ENCODE peak calls at places on chromosomes 7 and 10, in seven cellular contexts. D is IMR-90, S is heart left ventricle, C is Peyer's patch, R is transverse colon, O is right lobe of liver, J is ovary. K is an unnamed sample. For H3K9me3, the result is how much of the 10 kb centered on the place peaks cover.

GRCh38 chr7:150417239-150417638 is 33.2 kb upstream of the GIMAP8 start:
- DNase-seq in S (no peak), D (no peak), O (no peak), J (no peak), R (no peak), C (no peak), K (no peak)

GRCh38 chr7:112122835-112123234 is 83.4 kb downstream of the DOCK4 start:
- DNase-seq in C (no peak), O (no peak), S (no peak), R (no peak), J (no peak), D (peak), K (no peak)

GRCh38 chr7:139679731-139680594 is 97.8 kb downstream of the HIPK2 start:
- DNase-seq in S (no peak), O (peak), R (no peak), J (no peak), C (no peak), D (peak), K (no peak)

GRCh38 chr10:116056445-116057293 is 216.3 kb downstream of the GFRA1 start:
- DNase-seq in C (no peak), O (peak), R (no peak), S (no peak), J (no peak), D (no peak), K (no peak)

GRCh38 chr10:1398626-1399410 is 338.5 kb downstream of the ADARB2 start:
- DNase-seq in D (no peak), R (no peak), S (no peak), O (peak), C (no peak), J (no peak), K (peak)

GRCh38 chr10:113326160-113327111 is 226.4 kb upstream of the HABP2 start:
- DNase-seq in O (no peak), J (no peak), R (peak), D (peak), S (peak), C (no peak), K (peak)

GRCh38 chr10:22622242-22622806 is 92.1 kb downstream of the PIP4K2A start:
- DNase-seq in J (no peak), S (no peak), O (no peak), R (no peak), D (no peak), C (no peak), K (no peak)

GRCh38 chr10:133307776-133308430 is 769 bp downstream of the TUBGCP2 start:
- DNase-seq in R (peak), J (peak), D (peak), C (peak), S (peak), O (peak), K (peak)

GRCh38 chr10:72087969-72088878 is at the start of gene SPOCK2:
- DNase-seq in C (no peak), S (no peak), R (peak), D (no peak), J (no peak), O (no peak), K (peak)

GRCh38 chr10:33143160-33143728 is 185.2 kb upstream of the ITGB1 start:
- DNase-seq in J (no peak), S (no peak), C (no peak), O (no peak), R (no peak), D (peak), K (no peak)

GRCh38 chr10:89202033-89202425 is 5.1 kb downstream of the CH25H start:
- DNase-seq in D (no peak), O (no peak), S (no peak), C (no peak), J (no peak), R (no peak), K (no peak)

GRCh38 chr10:22825841-22826240 is 102.0 kb upstream of the ARMC3 start:
- DNase-seq in O (no peak), D (no peak), J (no peak), R (peak), C (no peak), S (peak), K (peak)

GRCh38 chr10:67884842-67885680 is 605 bp downstream of the SIRT1 start:
- DNase-seq in O (peak), D (peak), S (peak), C (peak), J (peak), R (peak), K (peak)

GRCh38 chr10:103627111-103627892 is 133.8 kb downstream of the NEURL1 start:
- DNase-seq in J (no peak), S (no peak), D (no peak), C (no peak), R (no peak), O (no peak), K (no peak)

GRCh38 chr7:42345478-42346299 is 108.7 kb upstream of the GLI3 start:
- DNase-seq in O (no peak), J (no peak), S (no peak), D (no peak), C (no peak), R (no peak), K (no peak)

GRCh38 chr10:117609095-117609821 is 66.7 kb downstream of the EMX2 start:
- DNase-seq in O (no peak), D (peak), S (peak), J (peak), C (no peak), R (no peak), K (peak)

GRCh38 chr7:33885290-33886005 is 19.9 kb upstream of the BMPER start:
- DNase-seq in O (no peak), C (no peak), S (no peak), D (peak), R (no peak), J (no peak), K (no peak)

GRCh38 chr7:73622909-73623797 is 1.2 kb downstream of the MLXIPL start:
- DNase-seq in D (no peak), C (peak), O (peak), J (peak), R (peak), S (peak), K (peak)

GRCh38 chr7:136009488-136010079 is 32.4 kb upstream of the MTPN start:
- DNase-seq in R (no peak), J (no peak), O (no peak), D (peak), C (no peak), S (no peak), K (no peak)

GRCh38 chr7:42236266-42237161 is 495 bp downstream of the GLI3 start:
- DNase-seq in O (peak), C (no peak), R (peak), D (peak), S (peak), J (peak), K (peak)

GRCh38 chr10:100878291-100878910 is 34.4 kb upstream of the SLF2 start:
- DNase-seq in O (peak), C (peak), S (peak), R (peak), D (peak), J (peak), K (peak)

GRCh38 chr10:13890617-13891541 is 304.1 kb downstream of the PRPF18 start:
- DNase-seq in J (no peak), R (no peak), C (no peak), D (peak), S (peak), O (no peak), K (no peak)

GRCh38 chr7:114082934-114083647 is 164.3 kb upstream of the PPP1R3A start:
- DNase-seq in S (peak), R (peak), O (peak), D (no peak), J (peak), C (peak), K (peak)

GRCh38 chr7:106610996-106611886 is 49.7 kb downstream of the CCDC71L start:
- DNase-seq in O (no peak), C (no peak), D (peak), R (no peak), J (no peak), S (no peak), K (no peak)
- H3K9me3 ChIP-seq in O (under half), C (under half), D (under half), R (under half), J (under half), S (under half), K (under half)

GRCh38 chr10:69057951-69058297 is 30.0 kb upstream of the SRGN start:
- DNase-seq in J (no peak), S (no peak), C (no peak), R (no peak), O (no peak), D (peak), K (no peak)

GRCh38 chr10:69057261-69057950 is 30.5 kb upstream of the SRGN start:
- DNase-seq in R (peak), O (peak), D (no peak), C (no peak), S (peak), J (no peak), K (no peak)

GRCh38 chr10:69056536-69057260 is 31.2 kb upstream of the SRGN start:
- DNase-seq in J (no peak), R (no peak), C (no peak), D (no peak), O (no peak), S (no peak), K (no peak)

GRCh38 chr10:69055241-69055640 is 32.7 kb upstream of the SRGN start:
- DNase-seq in R (no peak), D (no peak), O (no peak), C (no peak), J (no peak), S (no peak), K (no peak)

DNA sequence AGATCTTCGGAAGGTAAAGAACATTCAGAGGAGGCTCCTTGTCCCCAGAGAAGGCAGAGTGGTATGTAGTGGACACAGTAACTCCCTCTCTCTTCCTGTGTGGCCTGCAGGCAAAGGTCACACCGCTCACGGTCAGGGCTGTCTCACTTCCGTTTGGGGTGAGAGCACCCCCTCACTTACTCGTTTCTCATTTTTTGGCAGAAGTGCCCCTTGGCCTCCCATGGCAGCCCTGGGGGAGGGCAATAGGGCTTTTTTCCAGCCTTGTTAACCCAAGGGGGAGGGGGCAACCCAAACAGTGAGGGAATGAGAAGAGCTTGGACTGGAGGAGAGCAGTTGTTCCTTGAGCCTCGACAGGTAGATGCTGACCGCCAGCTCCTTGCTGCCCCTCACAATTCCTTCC is 31.8 kb upstream of the SRGN start:
- DNase-seq in D (no peak), R (no peak), C (no peak), O (peak), J (no peak), S (peak), K (no peak)
- TF ChIP-seq POLR2A in D (no peak), R (no peak), C (no peak), O (peak), J (no peak), S (no peak), K (no peak)

GRCh38 chr7:159213253-159213652 is 68.6 kb upstream of the VIPR2 start:
- DNase-seq in O (no peak), S (no peak), R (no peak), D (no peak), J (no peak), C (no peak), K (no peak)
- H3K9me3 ChIP-seq in O (under half), S (under half), R (under half), D (under half), J (under half), C (under half), K (under half)

DNA sequence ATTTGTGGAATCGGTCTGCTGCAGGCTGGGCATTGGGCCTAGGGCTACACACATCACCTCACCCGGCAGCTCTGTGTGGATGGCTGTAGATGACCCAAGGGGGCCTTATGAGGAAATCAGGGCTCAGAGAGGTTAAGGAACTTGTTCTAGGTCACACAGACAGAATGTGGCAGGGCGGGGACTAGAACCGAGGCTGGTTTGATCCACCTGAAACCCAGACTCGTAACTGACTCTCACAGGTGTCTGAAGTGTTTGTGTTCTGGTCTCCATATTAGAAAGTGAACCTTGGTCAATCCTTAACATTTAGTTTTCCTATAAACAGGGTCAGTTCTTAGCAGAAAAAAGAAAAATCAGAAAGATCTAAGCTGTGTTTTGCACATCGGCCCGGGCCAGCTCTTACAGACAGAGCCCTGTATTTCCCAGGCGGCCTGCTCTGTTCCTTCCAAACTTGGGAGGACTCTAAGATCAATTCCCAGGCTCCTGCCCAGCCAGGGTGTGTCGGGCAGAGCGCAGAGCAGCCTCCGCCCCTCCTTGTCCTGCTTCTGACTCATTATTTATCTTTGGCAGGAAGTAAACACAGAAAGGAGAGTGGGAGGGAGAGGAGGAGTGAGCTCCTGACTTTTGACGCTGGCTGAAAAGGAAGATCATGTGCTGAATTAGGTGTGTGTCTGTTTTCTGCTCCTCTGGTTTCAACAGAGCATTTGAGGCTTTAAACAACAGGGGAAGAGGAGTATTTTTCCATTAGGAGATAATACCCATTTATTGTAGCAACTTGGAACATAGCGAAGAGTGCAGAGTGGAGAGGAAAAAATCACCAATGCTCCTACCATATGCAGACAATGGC is 74.1 kb downstream of the TACC2 start:
- DNase-seq in D (peak), S (peak), J (peak), R (peak), C (peak), O (peak), K (peak)
- TF ChIP-seq POLR2A in D (no peak), S (peak), J (no peak), R (peak), C (no peak), O (peak), K (no peak)

GRCh38 chr7:93132216-93132615 is 14.4 kb upstream of the SAMD9 start:
- DNase-seq in D (no peak), S (no peak), R (no peak), O (no peak), J (no peak), C (no peak), K (no peak)

GRCh38 chr7:93138576-93138975 is 9.6 kb downstream of the SAMD9L start:
- DNase-seq in D (no peak), J (no peak), O (no peak), R (no peak), C (no peak), S (no peak), K (no peak)

GRCh38 chr7:93133020-93133419 is 15.2 kb downstream of the SAMD9L start:
- DNase-seq in C (no peak), J (no peak), O (no peak), R (no peak), S (no peak), D (no peak), K (no peak)
- H3K9me3 ChIP-seq in C (under half), J (under half), O (under half), R (under half), S (under half), D (under half), K (under half)

GRCh38 chr7:105675873-105676484 is 94.7 kb upstream of the EFCAB10 start:
- DNase-seq in S (peak), J (no peak), D (no peak), O (peak), R (peak), C (no peak), K (peak)

GRCh38 chr7:105677803-105678583 is 96.7 kb upstream of the EFCAB10 start:
- DNase-seq in D (no peak), R (peak), J (no peak), S (peak), O (no peak), C (no peak), K (no peak)

GRCh38 chr7:105677395-105677701 is 96.1 kb upstream of the EFCAB10 start:
- DNase-seq in R (no peak), J (no peak), O (no peak), D (no peak), S (no peak), C (no peak), K (no peak)

GRCh38 chr7:105680505-105681187 is 99.4 kb upstream of the EFCAB10 start:
- DNase-seq in D (no peak), J (peak), O (peak), S (peak), R (peak), C (no peak), K (peak)

DNA sequence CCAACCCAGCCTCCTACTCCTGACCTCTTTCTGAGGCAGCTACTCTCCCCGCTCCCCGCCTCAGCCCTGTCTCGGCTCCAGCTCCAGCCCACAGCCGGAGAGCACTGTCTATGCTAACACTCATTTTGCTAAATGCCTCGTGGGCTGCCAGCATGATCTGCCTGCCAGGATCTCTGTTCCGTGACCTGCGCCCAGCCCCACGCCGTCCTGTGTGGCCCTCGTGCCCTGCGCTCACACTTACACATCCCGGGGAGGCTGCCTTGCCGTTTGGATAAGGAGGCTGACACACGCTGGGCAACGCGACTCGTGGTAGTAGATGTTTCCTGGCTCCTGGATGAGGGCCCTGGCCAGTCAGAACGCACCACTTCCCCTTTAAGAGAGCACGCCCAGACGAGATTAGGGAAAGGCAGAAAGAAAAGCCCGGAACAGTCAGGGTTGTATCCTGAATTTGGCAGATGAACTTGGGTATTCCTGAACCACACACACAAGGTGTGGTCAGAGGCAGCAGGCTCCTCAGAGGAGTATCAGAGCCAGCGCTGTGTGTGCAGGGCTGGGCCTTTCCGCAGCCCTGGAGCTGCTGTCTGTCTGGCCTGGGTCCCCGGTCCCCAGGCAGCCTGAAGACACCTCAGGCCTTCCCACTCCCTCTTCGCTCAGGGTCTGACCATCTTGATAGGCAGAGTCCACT is 97.7 kb upstream of the EFCAB10 start:
- DNase-seq in J (peak), O (peak), C (peak), R (peak), D (peak), S (peak), K (peak)
- TF ChIP-seq POLR2A in J (no peak), O (peak), C (no peak), R (peak), D (no peak), S (no peak), K (no peak)

DNA sequence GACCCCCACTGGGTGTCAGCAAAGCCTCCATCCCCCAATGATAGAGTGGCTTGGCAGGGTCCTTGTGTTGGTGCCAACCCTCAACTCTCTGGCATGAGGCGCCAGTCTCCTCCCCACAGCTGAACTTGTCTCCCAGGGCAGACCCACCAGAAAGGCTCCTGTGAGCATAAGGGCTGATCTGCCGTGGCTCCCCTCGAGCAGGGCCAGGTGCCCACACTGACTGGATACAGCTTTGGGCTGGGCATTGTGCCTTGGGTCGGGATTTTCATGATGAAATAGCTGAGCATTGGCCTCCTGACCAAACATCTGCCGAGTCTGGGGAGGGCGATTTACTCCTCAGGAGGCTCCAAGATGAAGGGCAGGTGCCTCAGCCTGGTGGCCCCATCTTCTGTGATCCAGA is 68.1 kb upstream of the NPTX2 start:
- DNase-seq in J (no peak), C (no peak), R (no peak), O (peak), S (no peak), D (no peak), K (no peak)
- H3K9me3 ChIP-seq in J (under half), C (under half), R (under half), O (under half), S (under half), D (under half), K (under half)

GRCh38 chr10:38093816-38094157 is 350 bp upstream of the ZNF37A start:
- DNase-seq in R (no peak), C (no peak), D (no peak), J (no peak), S (no peak), O (no peak), K (no peak)

GRCh38 chr10:38094923-38095574 is 912 bp downstream of the ZNF37A start:
- DNase-seq in C (no peak), S (no peak), O (no peak), J (peak), R (no peak), D (no peak), K (no peak)

DNA sequence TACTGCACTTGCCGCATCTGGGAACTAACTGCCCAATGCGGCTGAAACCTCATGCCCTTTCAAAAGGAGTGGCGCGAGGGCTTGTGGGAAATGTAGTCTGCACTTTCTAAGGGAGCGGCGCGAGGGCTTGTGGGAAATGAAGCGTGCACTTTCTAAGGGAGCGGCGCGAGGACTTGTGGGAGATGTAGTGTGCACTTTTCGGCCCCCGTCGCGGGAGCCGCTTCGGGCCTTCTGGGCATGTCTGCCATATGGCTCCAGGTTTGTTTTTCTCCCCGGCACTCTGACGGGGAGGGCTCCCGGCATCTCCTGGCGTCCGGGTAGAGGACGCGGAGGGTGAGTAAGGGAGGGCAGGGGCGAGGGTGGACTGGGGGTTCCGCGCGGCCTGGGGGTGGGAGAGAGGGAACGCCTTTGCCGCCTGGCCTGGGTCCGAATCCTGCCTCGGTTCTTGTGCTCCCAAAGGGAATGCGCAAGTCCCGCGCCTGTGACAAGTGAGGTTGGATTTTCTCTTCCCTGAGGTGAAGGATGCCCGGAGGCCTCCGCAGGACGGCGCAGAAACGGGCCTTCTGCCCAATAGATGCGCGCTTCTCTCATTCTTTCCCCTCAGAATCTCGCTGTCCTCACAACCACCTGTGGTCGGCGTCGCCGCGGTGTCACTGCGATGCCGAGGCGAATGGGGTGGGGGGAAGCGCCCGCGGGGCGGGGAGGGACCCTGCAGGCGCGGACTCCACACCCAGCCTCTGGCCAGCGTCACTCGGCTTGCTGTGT is at the start of gene ZNF37A:
- DNase-seq in O (peak), C (peak), D (peak), R (peak), J (peak), S (peak), K (peak)
- TF ChIP-seq POLR2A in O (peak), C (peak), D (peak), R (peak), J (no peak), S (peak), K (no peak)

K was measured in testis.